ENCODE peak calls at places on chromosomes 13 and 19, in five cellular contexts. M, H, P, E and R are unnamed samples. For H3K4me1, the result is how much of the 10 kb centered on the place peaks cover.

GRCh38 chr13:43006893-43007631 is 15.0 kb upstream of the EPSTI1 start:
- DNase-seq in M (no peak), H (no peak), P (no peak), E (no peak), R (no peak)

GRCh38 chr13:22517544-22517943 is 663.2 kb upstream of the SGCG start:
- DNase-seq in M (no peak), H (no peak), P (peak), E (no peak), R (no peak)

GRCh38 chr19:1206733-1207301 is 1.2 kb downstream of the STK11 start:
- DNase-seq in M (no peak), H (peak), P (no peak), E (no peak), R (no peak)

GRCh38 chr13:42101821-42102580 is 53.6 kb downstream of the DGKH start:
- DNase-seq in M (no peak), H (no peak), P (no peak), E (no peak), R (no peak)

GRCh38 chr19:47673426-47673825 is 39.8 kb upstream of the EHD2 start:
- DNase-seq in M (no peak), H (no peak), P (no peak), E (no peak), R (peak)

GRCh38 chr19:11079999-11080398 is 9.3 kb upstream of the LDLR start:
- DNase-seq in M (no peak), H (no peak), P (no peak), E (no peak), R (no peak)

GRCh38 chr19:58572818-58573657 is at the start of gene MZF1:
- DNase-seq in M (peak), H (peak), P (peak), E (peak), R (peak)

GRCh38 chr19:5128932-5129389 is 160.0 kb downstream of the KDM4B start:
- DNase-seq in M (peak), H (no peak), P (no peak), E (no peak), R (peak)

GRCh38 chr13:97220151-97220900 is 1.8 kb upstream of the MBNL2 start:
- DNase-seq in M (no peak), H (no peak), P (no peak), E (no peak), R (no peak)

GRCh38 chr13:30585748-30586262 is 31.9 kb upstream of the USPL1 start:
- DNase-seq in M (no peak), H (no peak), P (no peak), E (no peak), R (no peak)

GRCh38 chr13:105897575-105897974 is 637.9 kb downstream of the EFNB2 start:
- DNase-seq in M (no peak), H (no peak), P (no peak), E (no peak), R (no peak)

GRCh38 chr13:90402102-90402501 is 945.4 kb upstream of the MIR17HG start:
- DNase-seq in M (no peak), H (no peak), P (no peak), E (no peak), R (no peak)

GRCh38 chr19:30344446-30345425 is 27.4 kb upstream of the ZNF536 start:
- DNase-seq in M (no peak), H (peak), P (no peak), E (no peak), R (no peak)

GRCh38 chr13:72889496-72889895 is 107.6 kb downstream of the PIBF1 start:
- DNase-seq in M (no peak), H (no peak), P (no peak), E (no peak), R (no peak)

GRCh38 chr19:14505488-14506239 is 9.7 kb upstream of the GIPC1 start:
- DNase-seq in M (no peak), H (peak), P (peak), E (peak), R (peak)

GRCh38 chr13:112852392-112852791 is 116.6 kb upstream of the MCF2L start:
- DNase-seq in M (no peak), H (no peak), P (no peak), E (no peak), R (no peak)

GRCh38 chr13:20230913-20231838 is 943 bp downstream of the GJB6 start:
- DNase-seq in M (no peak), H (no peak), P (no peak), E (no peak), R (no peak)

GRCh38 chr13:80173224-80173623 is 167.7 kb downstream of the SPRY2 start:
- DNase-seq in M (peak), H (no peak), P (no peak), E (no peak), R (no peak)

GRCh38 chr19:38538793-38539528 is 78.8 kb downstream of the MAP4K1 start:
- DNase-seq in M (no peak), H (no peak), P (no peak), E (no peak), R (no peak)

GRCh38 chr13:33218426-33218825 is 67.1 kb downstream of the STARD13 start:
- DNase-seq in M (no peak), H (no peak), P (no peak), E (no peak), R (no peak)

GRCh38 chr19:46646402-46646801 is 10.4 kb upstream of the GNG8 start:
- DNase-seq in M (no peak), H (no peak), P (no peak), E (no peak), R (no peak)

GRCh38 chr13:48505597-48506091 is 27.2 kb downstream of the RCBTB2 start:
- DNase-seq in M (peak), H (no peak), P (no peak), E (no peak), R (no peak)

GRCh38 chr19:33278403-33279269 is 23.7 kb downstream of the CEBPA start:
- DNase-seq in M (no peak), H (no peak), P (no peak), E (peak), R (no peak)
- H3K4me1 ChIP-seq in M (under half), H (under half), P (under half), E (half or more), R (under half)

DNA sequence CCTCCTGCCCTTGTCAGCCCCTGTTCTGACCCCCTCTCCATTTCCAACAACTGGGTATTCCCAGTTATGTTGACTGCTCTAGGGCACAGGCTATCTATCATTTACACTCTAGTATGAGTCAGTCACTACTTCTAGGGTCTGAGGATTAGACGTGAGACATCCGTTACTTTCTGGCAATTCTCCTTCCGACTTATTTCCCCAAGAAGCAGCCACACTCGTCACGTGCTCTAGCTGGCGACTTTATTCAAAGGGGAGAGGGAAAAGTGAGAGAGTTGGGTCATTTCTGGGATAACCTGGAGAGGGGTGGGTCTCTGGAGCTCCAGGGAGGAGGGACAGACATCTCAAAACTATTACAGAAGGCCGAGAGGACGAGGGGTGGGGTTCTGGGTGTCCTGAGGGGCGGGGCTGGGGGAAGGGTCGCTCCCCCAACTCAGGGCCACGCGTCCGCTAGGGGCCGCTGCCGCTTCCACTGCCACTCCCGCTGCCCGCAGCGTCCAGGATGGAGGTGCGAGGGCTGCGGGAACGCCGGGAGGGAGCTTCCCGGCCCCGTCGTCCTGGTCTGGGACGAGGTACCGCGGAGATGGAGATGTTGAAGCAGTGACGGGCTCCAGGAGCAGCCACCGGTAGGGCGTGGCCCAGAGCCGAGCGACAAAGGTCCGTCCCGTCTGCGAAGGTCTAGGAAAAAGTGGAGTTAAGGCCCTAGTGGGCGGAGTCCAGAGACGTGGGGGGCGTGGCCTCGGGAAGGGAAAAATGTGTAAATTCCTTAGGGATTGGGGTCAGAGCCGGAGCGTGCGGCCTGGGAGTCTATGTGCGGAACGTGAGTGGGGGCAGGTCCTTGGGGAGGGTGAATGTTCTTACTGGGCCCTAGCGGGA is 8.9 kb downstream of the RTBDN start:
- DNase-seq in M (no peak), H (peak), P (no peak), E (no peak), R (no peak)
- TF ChIP-seq CTCF in M (peak), H (peak), P (no peak), E (peak), R (peak)

GRCh38 chr19:18227781-18228271 is 1.6 kb upstream of the PDE4C start:
- DNase-seq in M (no peak), H (no peak), P (no peak), E (no peak), R (no peak)
- H3K4me1 ChIP-seq in M (under half), H (under half), P (under half), E (under half), R (under half)

DNA sequence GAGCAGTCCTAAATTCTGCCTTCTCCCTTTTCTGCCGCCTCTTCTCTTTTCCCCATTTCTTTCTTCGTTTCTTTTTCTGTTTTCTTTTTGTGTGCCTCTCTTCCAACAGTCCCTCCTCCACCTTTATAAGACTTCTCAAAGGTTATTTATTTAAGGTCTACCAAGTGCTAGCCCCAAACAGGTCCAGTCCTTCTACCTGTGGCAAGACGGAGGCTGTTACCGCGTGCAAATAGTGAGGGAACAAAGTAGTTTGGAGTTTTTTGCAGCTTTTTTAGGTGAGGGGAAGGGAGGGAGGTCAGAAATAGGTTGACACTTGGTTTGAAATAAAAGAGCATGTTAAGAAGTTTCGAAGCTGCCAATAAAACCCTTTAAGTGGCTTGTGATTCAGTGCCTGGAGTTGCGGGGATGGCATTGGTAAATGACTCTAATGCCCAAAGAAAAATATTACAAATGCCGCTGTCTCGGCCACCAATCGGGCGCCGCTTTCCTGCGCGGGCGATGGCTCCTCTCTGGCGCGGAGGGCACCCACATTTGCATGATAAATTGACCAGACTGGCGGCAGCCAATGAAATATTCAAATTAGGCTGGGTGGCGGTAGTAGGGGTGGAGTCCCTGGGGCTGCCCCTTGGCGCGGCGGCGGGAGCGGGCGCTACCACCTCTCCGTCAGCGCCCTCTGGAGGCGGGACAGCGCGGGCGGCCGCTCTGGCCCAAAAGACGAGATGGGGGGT is 7.5 kb upstream of the TSHZ3 start:
- DNase-seq in M (no peak), H (no peak), P (no peak), E (no peak), R (peak)
- TF ChIP-seq CTCF in M (peak), H (no peak), P (peak), E (no peak), R (peak)

DNA sequence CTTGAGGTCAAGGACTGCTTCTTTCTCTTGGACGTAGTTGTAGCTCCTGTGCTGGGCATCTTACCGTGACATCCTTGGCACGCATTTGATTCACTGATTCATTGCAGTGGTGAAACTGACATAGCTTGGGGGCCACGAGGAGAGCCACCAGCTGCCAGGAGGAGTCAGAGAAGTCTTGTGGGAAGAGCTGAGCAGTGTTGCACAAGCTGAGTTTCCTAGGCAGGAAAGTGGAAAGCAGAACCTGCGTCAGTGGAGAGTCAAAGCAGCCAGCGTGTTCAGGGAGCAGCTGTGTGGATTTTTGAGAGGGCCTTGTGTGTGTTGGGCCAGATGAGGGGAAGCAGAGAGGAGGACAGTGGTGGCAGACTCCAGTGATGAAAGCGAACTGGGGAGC is 5.3 kb upstream of the GPR183 start:
- DNase-seq in M (peak), H (no peak), P (peak), E (no peak), R (peak)
- H3K4me1 ChIP-seq in M (under half), H (under half), P (under half), E (under half), R (under half)

DNA sequence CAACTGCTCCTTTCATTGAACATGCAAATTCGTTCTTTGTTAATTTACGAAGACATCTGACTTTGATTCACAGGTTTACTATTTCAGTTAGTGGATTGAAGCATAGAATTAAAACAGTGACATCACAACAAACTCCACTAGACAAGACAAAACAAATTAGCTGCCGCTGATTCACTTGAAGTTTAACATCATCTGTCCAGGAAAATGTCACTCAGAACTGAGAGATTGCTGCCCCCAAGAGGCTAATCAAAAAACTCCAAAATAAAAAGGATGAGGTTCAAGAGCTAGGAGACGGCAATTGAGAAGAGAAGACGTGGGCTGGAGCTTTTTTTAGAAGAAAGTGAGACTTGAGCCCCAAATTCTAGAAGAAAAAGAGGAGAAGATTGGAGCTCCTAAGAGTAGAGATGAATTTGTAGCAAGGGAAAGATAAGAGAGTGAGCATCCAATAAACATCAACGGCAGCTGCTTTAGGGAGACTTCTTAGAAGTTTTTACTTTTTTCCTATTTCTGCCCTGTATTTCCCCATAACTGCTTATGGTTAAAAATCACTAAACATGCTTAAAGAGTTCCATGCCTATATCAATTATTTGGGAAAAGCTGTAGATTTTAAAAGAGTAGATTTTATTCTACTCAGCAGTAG is 40.8 kb upstream of the TPP2 start:
- DNase-seq in M (no peak), H (peak), P (no peak), E (no peak), R (no peak)
- TF ChIP-seq CTCF in M (peak), H (peak), P (no peak), E (peak), R (peak)

GRCh38 chr19:43755256-43755801 is 567 bp upstream of the SMG9 start:
- DNase-seq in M (peak), H (peak), P (peak), E (peak), R (peak)

GRCh38 chr19:43760941-43761340 is 6.2 kb upstream of the SMG9 start:
- DNase-seq in M (no peak), H (no peak), P (no peak), E (no peak), R (no peak)

GRCh38 chr19:43763473-43763939 is 8.7 kb upstream of the SMG9 start:
- DNase-seq in M (no peak), H (no peak), P (no peak), E (no peak), R (peak)

GRCh38 chr19:43762814-43763213 is 8.1 kb upstream of the SMG9 start:
- DNase-seq in M (no peak), H (no peak), P (no peak), E (no peak), R (no peak)

GRCh38 chr19:43759515-43759914 is 4.8 kb upstream of the SMG9 start:
- DNase-seq in M (no peak), H (peak), P (no peak), E (no peak), R (no peak)
- H3K4me1 ChIP-seq in M (under half), H (half or more), P (under half), E (under half), R (under half)